ENCODE peak calls at places on chromosomes 5 and 9, in five cellular contexts. A is astrocyte of the spinal cord, Y is epithelial cell of esophagus, O is fibroblast of lung, N is uterus. G is an unnamed sample.

GRCh38 chr5:83418659-83419321 is 52.8 kb upstream of the VCAN start:
- DNase-seq in A (no peak), O (no peak), Y (no peak), N (no peak), G (no peak)

GRCh38 chr5:65125681-65126080 is 356.0 kb downstream of the ADAMTS6 start:
- DNase-seq in O (no peak), N (no peak), A (no peak), Y (no peak), G (no peak)

GRCh38 chr9:68942790-68943189 is 71.1 kb downstream of the PRKACG start:
- DNase-seq in A (no peak), O (no peak), Y (no peak), N (no peak), G (no peak)

GRCh38 chr5:29218138-29218537 is 1975.3 kb upstream of the CDH6 start:
- DNase-seq in O (no peak), A (no peak), Y (no peak), N (no peak), G (no peak)

GRCh38 chr5:88941581-88941980 is 58.6 kb upstream of the MEF2C start:
- DNase-seq in Y (no peak), O (no peak), A (no peak), N (no peak), G (no peak)

GRCh38 chr5:10499776-10500175 is 58.1 kb downstream of the ROPN1L start:
- DNase-seq in O (no peak), N (no peak), A (no peak), Y (no peak), G (no peak)

GRCh38 chr5:172887735-172888134 is 53.7 kb downstream of the ERGIC1 start:
- DNase-seq in O (peak; percentile 83), A (peak; percentile 86), Y (no peak), N (peak; percentile 84), G (no peak)

GRCh38 chr9:89179535-89179919 is 909 bp upstream of the SHC3 start:
- DNase-seq in O (peak; percentile 70), Y (peak; percentile 32), A (peak; percentile 58), N (no peak), G (no peak)

GRCh38 chr5:142828797-142829535 is 58.8 kb downstream of the ARHGAP26 start:
- DNase-seq in A (no peak), Y (no peak), N (no peak), O (no peak), G (no peak)

GRCh38 chr5:144191998-144192397 is 21.3 kb downstream of the KCTD16 start:
- DNase-seq in A (peak; percentile 79), O (peak; percentile 73), Y (peak; percentile 77), N (no peak), G (no peak)

GRCh38 chr5:127697894-127698600 is 5.1 kb upstream of the CCDC192 start:
- DNase-seq in N (no peak), A (peak; percentile 52), Y (peak; percentile 46), O (peak; percentile 90), G (no peak)

GRCh38 chr9:123929870-123930831 is at the start of gene DENND1A:
- DNase-seq in O (peak; percentile 87), Y (peak; percentile 86), N (peak; percentile 90), A (peak; percentile 91), G (no peak)

GRCh38 chr5:44888435-44888834 is 79.7 kb downstream of the MRPS30 start:
- DNase-seq in A (no peak), N (no peak), O (no peak), Y (no peak), G (no peak)

GRCh38 chr5:172769598-172770373 is 1.2 kb downstream of the DUSP1 start:
- DNase-seq in Y (no peak), A (peak; percentile 58), N (peak; percentile 58), O (peak; percentile 23), G (no peak)

GRCh38 chr9:96067551-96068076 is 192.1 kb downstream of the ERCC6L2 start:
- DNase-seq in Y (no peak), O (no peak), N (no peak), A (no peak), G (no peak)

GRCh38 chr5:149413477-149414210 is 34.6 kb upstream of the IL17B start:
- DNase-seq in O (no peak), N (no peak), Y (no peak), A (no peak), G (no peak)

GRCh38 chr9:109289186-109289585 is 31.7 kb downstream of the EPB41L4B start:
- DNase-seq in Y (no peak), N (no peak), A (no peak), O (no peak), G (no peak)

GRCh38 chr9:94807556-94807955 is 81.1 kb downstream of the AOPEP start:
- DNase-seq in N (no peak), A (no peak), Y (peak; percentile 32), O (no peak), G (no peak)

GRCh38 chr5:35129921-35130485 is 82.3 kb upstream of the AGXT2 start:
- DNase-seq in N (no peak), Y (peak; percentile 26), A (peak; percentile 75), O (peak; percentile 93), G (no peak)

DNA sequence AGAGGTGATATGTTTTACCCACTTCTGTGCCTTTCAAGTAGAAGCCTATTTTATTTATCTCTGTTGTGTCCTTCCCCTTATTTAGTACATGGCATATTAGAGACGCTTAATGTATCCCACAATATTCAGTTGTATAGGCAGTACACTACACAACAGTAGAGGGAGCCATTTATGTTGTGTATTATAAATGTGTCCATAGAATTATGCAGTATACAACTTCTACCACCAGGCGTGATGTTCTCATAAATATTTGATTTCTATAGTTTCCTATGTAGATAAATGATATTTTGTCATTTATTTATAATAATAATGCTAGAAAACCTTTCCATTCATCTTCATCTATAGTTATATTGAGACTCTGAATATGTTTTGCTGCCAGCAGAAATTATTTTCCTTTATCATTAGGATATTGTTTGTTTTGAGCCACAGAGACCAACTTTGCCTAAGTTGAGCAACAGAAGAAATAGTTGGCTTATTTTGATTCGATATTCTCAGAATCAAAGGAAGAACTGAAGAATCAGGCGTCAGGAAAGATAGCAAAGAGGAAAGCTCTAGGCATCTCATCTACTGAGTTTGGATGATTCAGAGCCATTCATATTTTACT is 81.7 kb downstream of the ADAMTS19 start:
- DNase-seq in A (peak; percentile 2), Y (peak; percentile 68), N (no peak), O (peak; percentile 9), G (no peak)
- TF ChIP-seq CTCF in A (peak; percentile 33), Y (peak; percentile 60), N (no peak), O (no peak), G (no peak)

GRCh38 chr9:101536938-101537337 is 3.3 kb downstream of the RNF20 start:
- DNase-seq in A (peak; percentile 43), N (no peak), O (peak; percentile 27), Y (peak; percentile 65), G (no peak)

GRCh38 chr9:101536351-101536750 is 2.7 kb downstream of the RNF20 start:
- DNase-seq in Y (peak; percentile 72), O (peak; percentile 16), N (no peak), A (no peak), G (no peak)

GRCh38 chr9:101530076-101530711 is 3.5 kb upstream of the RNF20 start:
- DNase-seq in A (peak; percentile 79), O (peak; percentile 60), N (peak; percentile 57), Y (peak; percentile 82), G (peak; percentile 46)

GRCh38 chr9:101528015-101528414 is 5.6 kb upstream of the RNF20 start:
- DNase-seq in Y (no peak), N (no peak), A (no peak), O (no peak), G (no peak)

DNA sequence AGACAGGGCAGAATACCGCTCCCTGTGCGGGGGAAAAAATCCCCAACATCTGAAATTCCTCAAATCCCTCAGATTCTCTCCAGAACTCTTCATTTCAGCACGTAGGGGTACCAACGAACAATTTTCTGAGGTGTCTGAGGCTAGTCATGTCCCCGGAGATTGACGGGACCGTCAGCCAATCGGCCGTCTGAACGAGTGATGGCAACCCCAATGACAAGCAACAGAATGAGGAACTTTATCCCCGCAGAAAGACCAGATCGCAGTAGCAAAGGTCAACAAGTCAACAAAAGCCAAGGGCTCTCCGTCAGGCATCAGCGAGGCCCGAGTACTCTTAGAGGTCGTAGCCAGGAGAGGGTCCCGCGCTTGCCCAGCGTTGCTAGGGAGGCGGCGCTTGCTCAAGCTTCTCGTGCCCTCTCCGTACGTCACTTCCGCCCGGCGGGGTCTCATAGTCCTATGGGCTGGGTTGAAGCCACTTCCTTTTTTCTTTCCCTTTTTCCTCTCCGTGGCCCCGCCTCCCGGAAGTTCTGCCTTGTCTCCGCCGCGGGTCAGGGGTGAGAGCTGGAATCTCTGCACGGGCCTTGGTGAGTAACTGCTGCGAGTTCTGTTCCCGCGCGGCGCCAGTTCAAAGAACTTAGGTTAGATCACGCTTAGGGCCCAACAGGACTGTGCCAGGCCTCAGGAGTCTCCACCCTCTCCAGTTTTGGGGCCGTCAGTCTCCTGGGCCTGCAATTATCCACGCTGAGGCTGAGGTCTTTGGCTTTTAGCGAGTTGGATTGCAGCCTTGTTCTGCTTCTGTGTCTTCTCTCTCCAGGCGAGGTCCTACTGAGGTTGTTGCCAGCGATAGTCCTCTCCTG is at the start of gene RNF20:
- DNase-seq in A (peak; percentile 99), N (peak; percentile 98), Y (peak; percentile 99), O (peak; percentile 99), G (peak; percentile 90)
- H3K4me3 ChIP-seq in A (peak within 1 kb of the TSS; percentile 88), N (peak within 1 kb of the TSS; percentile 91), Y (peak within 1 kb of the TSS; percentile 65), O (peak within 1 kb of the TSS; percentile 65), G (peak within 1 kb of the TSS; percentile 72)

GRCh38 chr9:85137606-85138150 is 468.1 kb downstream of the NTRK2 start:
- DNase-seq in A (no peak), O (no peak), N (no peak), Y (peak; percentile 9), G (no peak)

GRCh38 chr9:85136978-85137377 is 467.4 kb downstream of the NTRK2 start:
- DNase-seq in N (no peak), Y (no peak), O (no peak), A (no peak), G (no peak)

GRCh38 chr9:85147046-85147640 is 477.6 kb downstream of the NTRK2 start:
- DNase-seq in N (no peak), A (no peak), O (no peak), Y (no peak), G (no peak)

GRCh38 chr9:85142461-85143401 is 473.2 kb downstream of the NTRK2 start:
- DNase-seq in O (peak; percentile 19), A (no peak), N (no peak), Y (peak; percentile 65), G (no peak)
- TF ChIP-seq CTCF in O (no peak), A (peak; percentile 45), N (no peak), Y (peak; percentile 74), G (peak; percentile 30)

GRCh38 chr9:16743375-16743774 is 127.1 kb downstream of the BNC2 start:
- DNase-seq in O (no peak), N (no peak), A (no peak), Y (no peak), G (no peak)
- H3K4me3 ChIP-seq in O (no peak overlapping the region), N (no peak overlapping the region), A (no peak overlapping the region), Y (no peak overlapping the region), G (no peak overlapping the region)

GRCh38 chr9:113355197-113355596 is 5.9 kb downstream of the BSPRY start:
- DNase-seq in A (peak; percentile 6), O (no peak), N (no peak), Y (no peak), G (no peak)
- TF ChIP-seq CTCF in A (peak; percentile 26), O (peak; percentile 30), N (no peak), Y (no peak), G (peak; percentile 35)

G was measured in AG09309.